ENCODE peak calls at places on chromosomes 12 and 14, in eight cellular contexts. B is posterior vena cava; D is aorta; Q is astrocyte; A is NCI-H2081; F is activated CD8-positive, alpha-beta memory T cell treated with anti-CD3 and anti-CD28 coated beads, Interleukin-2, amount 50 U/mL, for 48 hours; G is T-helper 17 cell; C is mesenchymal stem cell. Y is an unnamed sample.

GRCh38 chr12:86712425-86712843 is 456.2 kb upstream of the MGAT4C start:
- DNase-seq in C (peak), F (no peak), Q (peak), B (no peak), G (no peak), A (no peak), D (no peak), Y (no peak)

GRCh38 chr14:100674428-100674827 is 52.3 kb upstream of the DLK1 start:
- DNase-seq in B (no peak), D (no peak), A (no peak), F (no peak), G (no peak), C (no peak), Q (no peak), Y (no peak)

GRCh38 chr14:97788846-97789528 is 991.8 kb downstream of the VRK1 start:
- DNase-seq in C (no peak), F (no peak), B (no peak), Q (no peak), A (no peak), G (no peak), D (no peak), Y (peak)

GRCh38 chr12:42468341-42468821 is 121.2 kb downstream of the PRICKLE1 start:
- DNase-seq in C (no peak), F (no peak), D (no peak), Q (peak), B (no peak), A (peak), G (no peak), Y (no peak)

GRCh38 chr14:22897357-22897756 is 14.3 kb downstream of the REM2 start:
- DNase-seq in A (no peak), Q (no peak), C (no peak), B (no peak), D (no peak), F (no peak), G (no peak), Y (no peak)

GRCh38 chr14:104443391-104444158 is 136.0 kb upstream of the C14orf180 start:
- DNase-seq in Q (no peak), C (no peak), D (peak), B (peak), A (no peak), G (no peak), F (peak), Y (no peak)

GRCh38 chr12:693937-694533 is 30.8 kb upstream of the NINJ2 start:
- DNase-seq in G (no peak), F (no peak), C (no peak), A (no peak), D (no peak), B (peak), Q (no peak), Y (no peak)

GRCh38 chr12:87953257-87953860 is 75.8 kb downstream of the C12orf50 start:
- DNase-seq in B (no peak), A (peak), G (no peak), D (no peak), C (peak), Q (peak), F (no peak), Y (peak)

GRCh38 chr12:3047961-3048360 is 29.2 kb upstream of the TSPAN9 start:
- DNase-seq in B (peak), G (no peak), F (no peak), Q (no peak), D (peak), A (no peak), C (no peak), Y (no peak)

GRCh38 chr14:45140661-45141187 is 5.0 kb downstream of the FANCM start:
- DNase-seq in D (no peak), Q (no peak), G (no peak), C (no peak), F (no peak), A (no peak), B (no peak), Y (no peak)

GRCh38 chr12:27013606-27014084 is 539 bp downstream of the TM7SF3 start:
- DNase-seq in A (peak), C (peak), G (no peak), Q (peak), F (peak), D (no peak), B (no peak), Y (no peak)

GRCh38 chr12:91327889-91328288 is 145.3 kb upstream of the DCN start:
- DNase-seq in F (no peak), G (no peak), Q (peak), B (no peak), C (peak), D (no peak), A (no peak), Y (no peak)

GRCh38 chr12:1222858-1223644 is 232.0 kb downstream of the ERC1 start:
- DNase-seq in B (no peak), F (no peak), D (no peak), A (no peak), G (no peak), Q (no peak), C (no peak), Y (no peak)

GRCh38 chr12:96522283-96522682 is 32.9 kb downstream of the CFAP54 start:
- DNase-seq in A (no peak), G (no peak), C (no peak), D (no peak), Q (no peak), F (no peak), B (no peak), Y (no peak)

GRCh38 chr12:65010437-65010836 is 110.7 kb downstream of the WIF1 start:
- DNase-seq in F (no peak), B (no peak), G (no peak), A (no peak), D (no peak), Q (no peak), C (no peak), Y (no peak)

GRCh38 chr12:20560935-20561334 is 134.2 kb upstream of the SLCO1C1 start:
- DNase-seq in F (no peak), A (no peak), C (no peak), D (peak), G (no peak), B (peak), Q (no peak), Y (no peak)

GRCh38 chr12:16669756-16670155 is 63.8 kb upstream of the LMO3 start:
- DNase-seq in B (no peak), G (no peak), C (no peak), F (no peak), A (no peak), Q (no peak), D (no peak), Y (no peak)

GRCh38 chr14:67515386-67516079 is 17.6 kb upstream of the PLEKHH1 start:
- DNase-seq in C (no peak), B (no peak), D (no peak), A (no peak), F (peak), G (no peak), Q (no peak), Y (peak)